ENCODE peak calls at places on chromosomes 7 and 10, in five cellular contexts. X is Calu3; K is choroid plexus epithelial cell; Q is T-helper 2 cell; L is activated CD4-positive, alpha-beta T cell treated with anti-CD3 and anti-CD28 coated beads for 1 hour. C is an unnamed sample.

GRCh38 chr10:23351914-23352313 is 7.3 kb upstream of the C10orf67 start:
- DNase-seq in X (no peak), K (peak), Q (no peak), L (no peak), C (no peak)

GRCh38 chr7:71563276-71563675 is 431.3 kb downstream of the GALNT17 start:
- DNase-seq in X (no peak), K (no peak), Q (no peak), L (no peak), C (no peak)

GRCh38 chr7:106023369-106024322 is 60.6 kb downstream of the CDHR3 start:
- DNase-seq in X (no peak), K (no peak), Q (peak), L (no peak), C (no peak)

GRCh38 chr10:29647483-29647882 is 12.7 kb upstream of the SVIL start:
- DNase-seq in X (no peak), K (no peak), Q (no peak), L (no peak), C (no peak)

GRCh38 chr7:19215421-19215820 is 70.2 kb upstream of the FERD3L start:
- DNase-seq in X (peak), K (peak), Q (no peak), L (no peak), C (no peak)

GRCh38 chr10:44697096-44697495 is 214.0 kb upstream of the TMEM72 start:
- DNase-seq in X (no peak), K (peak), Q (no peak), L (no peak), C (no peak)

GRCh38 chr10:131845505-131846223 is 55.1 kb upstream of the PPP2R2D start:
- DNase-seq in X (no peak), K (no peak), Q (no peak), L (no peak), C (no peak)

GRCh38 chr7:20331231-20331880 is 656 bp downstream of the ITGB8 start:
- DNase-seq in X (no peak), K (peak), Q (peak), L (no peak), C (peak)

GRCh38 chr7:84393776-84394175 is 199.2 kb upstream of the SEMA3A start:
- DNase-seq in X (no peak), K (peak), Q (no peak), L (no peak), C (no peak)

GRCh38 chr7:124489925-124490324 is 275.7 kb downstream of the GPR37 start:
- DNase-seq in X (no peak), K (no peak), Q (no peak), L (no peak), C (no peak)

GRCh38 chr7:51950811-51951210 is 634.2 kb upstream of the COBL start:
- DNase-seq in X (no peak), K (peak), Q (no peak), L (no peak), C (no peak)